ENCODE peak calls at places on chromosomes 2 and 18, in five cellular contexts. B is effector CD8-positive, alpha-beta T cell; N is activated naive CD8-positive, alpha-beta T cell treated with anti-CD3 and anti-CD28 coated beads, Interleukin-2, amount 50 U/mL, for 16 hours; T is bronchial epithelial cell; V is cerebellar cortex. Y is an unnamed sample.

GRCh38 chr18:13915973-13916372 is 637 bp upstream of the MC2R start:
- DNase-seq in V (peak; percentile 88), B (no peak), N (no peak), T (peak; percentile 13), Y (no peak)

GRCh38 chr2:45879406-45879805 is 227.9 kb downstream of the PRKCE start:
- DNase-seq in T (no peak), V (no peak), N (no peak), B (no peak), Y (no peak)

GRCh38 chr2:63544017-63544627 is 44.2 kb downstream of the WDPCP start:
- DNase-seq in V (peak; percentile 15), B (no peak), T (peak; percentile 30), N (no peak), Y (no peak)

GRCh38 chr18:73296686-73297085 is 428.9 kb upstream of the NETO1 start:
- DNase-seq in T (peak; percentile 39), N (no peak), B (no peak), V (peak; percentile 2), Y (no peak)

GRCh38 chr2:200130762-200131166 is 175.4 kb downstream of the MAIP1 start:
- DNase-seq in N (no peak), T (peak; percentile 37), B (no peak), V (no peak), Y (no peak)

GRCh38 chr2:42769583-42770287 is 5.8 kb upstream of the OXER1 start:
- DNase-seq in B (no peak), T (no peak), V (no peak), N (no peak), Y (no peak)

GRCh38 chr2:82641781-82642180 is 1817.3 kb downstream of the SUCLG1 start:
- DNase-seq in T (no peak), N (no peak), B (no peak), V (no peak), Y (no peak)

GRCh38 chr18:42706618-42707017 is 408.9 kb downstream of the RIT2 start:
- DNase-seq in V (no peak), T (peak; percentile 97), B (no peak), N (no peak), Y (no peak)

GRCh38 chr2:152730591-152731333 is 12.3 kb downstream of the ARL6IP6 start:
- DNase-seq in N (no peak), T (peak; percentile 55), V (no peak), B (peak; percentile 5), Y (peak; percentile 8)

GRCh38 chr2:23550553-23550952 is 165.6 kb downstream of the KLHL29 start:
- DNase-seq in B (no peak), T (no peak), V (peak; percentile 20), N (no peak), Y (no peak)

GRCh38 chr18:59719533-59720325 is 22.5 kb upstream of the CCBE1 start:
- DNase-seq in T (no peak), N (no peak), B (no peak), V (no peak), Y (no peak)

GRCh38 chr18:13615432-13615861 is 110.9 kb downstream of the FAM210A start:
- DNase-seq in B (no peak), N (no peak), T (no peak), V (no peak), Y (no peak)

GRCh38 chr2:31404827-31405226 is 9.7 kb downstream of the XDH start:
- DNase-seq in V (no peak), B (no peak), N (no peak), T (no peak), Y (no peak)

Y was measured in stimulated activated CD8-positive, alpha-beta memory T cell treated with anti-CD3 and anti-CD28 coated beads, Interleukin-7, amount 100 ng/mL, for 4 hours.